ENCODE peak calls at places on chromosomes 1 and 21, in six cellular contexts. One of them, this sample, is unnamed.

GRCh38 chr1:246324711-246325110 is 182.4 kb downstream of the SMYD3 start:
- DNase-seq in AG04450: no peak
- DNase-seq in progenitor cell of endocrine pancreas: no peak
- DNase-seq in brain microvascular endothelial cell: peak
- DNase-seq in endothelial cell: no peak
- DNase-seq in astrocyte of the cerebellum: no peak
- DNase-seq in this sample: no peak

GRCh38 chr1:185798505-185798904 is 64.3 kb downstream of the HMCN1 start:
- DNase-seq in AG04450: no peak
- DNase-seq in progenitor cell of endocrine pancreas: no peak
- DNase-seq in brain microvascular endothelial cell: no peak
- DNase-seq in endothelial cell: no peak
- DNase-seq in astrocyte of the cerebellum: no peak
- DNase-seq in this sample: no peak

GRCh38 chr21:42845296-42845965 is 33.9 kb downstream of the WDR4 start:
- DNase-seq in AG04450: no peak
- DNase-seq in progenitor cell of endocrine pancreas: no peak
- DNase-seq in brain microvascular endothelial cell: no peak
- DNase-seq in endothelial cell: no peak
- DNase-seq in astrocyte of the cerebellum: peak
- DNase-seq in this sample: no peak

GRCh38 chr1:165365344-165365743 is 8.8 kb upstream of the LMX1A start:
- DNase-seq in AG04450: no peak
- DNase-seq in progenitor cell of endocrine pancreas: no peak
- DNase-seq in brain microvascular endothelial cell: no peak
- DNase-seq in endothelial cell: no peak
- DNase-seq in astrocyte of the cerebellum: no peak
- DNase-seq in this sample: no peak

GRCh38 chr1:208421511-208421910 is 177.3 kb upstream of the PLXNA2 start:
- DNase-seq in AG04450: no peak
- DNase-seq in progenitor cell of endocrine pancreas: no peak
- DNase-seq in brain microvascular endothelial cell: no peak
- DNase-seq in endothelial cell: no peak
- DNase-seq in astrocyte of the cerebellum: no peak
- DNase-seq in this sample: no peak

GRCh38 chr1:230120949-230121381 is 53.9 kb downstream of the GALNT2 start:
- DNase-seq in AG04450: no peak
- DNase-seq in progenitor cell of endocrine pancreas: no peak
- DNase-seq in brain microvascular endothelial cell: no peak
- DNase-seq in endothelial cell: peak
- DNase-seq in astrocyte of the cerebellum: no peak
- DNase-seq in this sample: no peak

GRCh38 chr1:242239394-242239793 is 240.5 kb upstream of the MAP1LC3C start:
- DNase-seq in AG04450: no peak
- DNase-seq in progenitor cell of endocrine pancreas: no peak
- DNase-seq in brain microvascular endothelial cell: no peak
- DNase-seq in endothelial cell: no peak
- DNase-seq in astrocyte of the cerebellum: no peak
- DNase-seq in this sample: no peak

GRCh38 chr1:110337704-110338199 is 1.4 kb upstream of the RBM15 start:
- DNase-seq in AG04450: no peak
- DNase-seq in progenitor cell of endocrine pancreas: peak
- DNase-seq in brain microvascular endothelial cell: no peak
- DNase-seq in endothelial cell: peak
- DNase-seq in astrocyte of the cerebellum: no peak
- DNase-seq in this sample: no peak

GRCh38 chr1:203159844-203160243 is 15.8 kb downstream of the MYBPH start:
- DNase-seq in AG04450: no peak
- DNase-seq in progenitor cell of endocrine pancreas: no peak
- DNase-seq in brain microvascular endothelial cell: no peak
- DNase-seq in endothelial cell: no peak
- DNase-seq in astrocyte of the cerebellum: no peak
- DNase-seq in this sample: no peak

GRCh38 chr1:92184632-92185031 is 33.1 kb upstream of the C1orf146 start:
- DNase-seq in AG04450: peak
- DNase-seq in progenitor cell of endocrine pancreas: no peak
- DNase-seq in brain microvascular endothelial cell: peak
- DNase-seq in endothelial cell: no peak
- DNase-seq in astrocyte of the cerebellum: peak
- DNase-seq in this sample: no peak

GRCh38 chr1:68758666-68759209 is 261.9 kb upstream of the DEPDC1 start:
- DNase-seq in AG04450: no peak
- DNase-seq in progenitor cell of endocrine pancreas: no peak
- DNase-seq in brain microvascular endothelial cell: no peak
- DNase-seq in endothelial cell: no peak
- DNase-seq in astrocyte of the cerebellum: no peak
- DNase-seq in this sample: no peak

GRCh38 chr1:115041654-115042053 is 12.0 kb downstream of the TSHB start:
- DNase-seq in AG04450: no peak
- DNase-seq in progenitor cell of endocrine pancreas: no peak
- DNase-seq in brain microvascular endothelial cell: no peak
- DNase-seq in endothelial cell: no peak
- DNase-seq in astrocyte of the cerebellum: no peak
- DNase-seq in this sample: no peak

GRCh38 chr1:58816747-58817221 is 32.9 kb upstream of the JUN start:
- DNase-seq in AG04450: no peak
- DNase-seq in progenitor cell of endocrine pancreas: no peak
- DNase-seq in brain microvascular endothelial cell: no peak
- DNase-seq in endothelial cell: no peak
- DNase-seq in astrocyte of the cerebellum: no peak
- DNase-seq in this sample: no peak

GRCh38 chr1:228190778-228191177 is 17.1 kb upstream of the OBSCN start:
- DNase-seq in AG04450: no peak
- DNase-seq in progenitor cell of endocrine pancreas: no peak
- DNase-seq in brain microvascular endothelial cell: no peak
- DNase-seq in endothelial cell: no peak
- DNase-seq in astrocyte of the cerebellum: no peak
- DNase-seq in this sample: no peak

GRCh38 chr1:228194436-228194835 is 13.4 kb upstream of the OBSCN start:
- DNase-seq in AG04450: no peak
- DNase-seq in progenitor cell of endocrine pancreas: no peak
- DNase-seq in brain microvascular endothelial cell: no peak
- DNase-seq in endothelial cell: no peak
- DNase-seq in astrocyte of the cerebellum: no peak
- DNase-seq in this sample: no peak

GRCh38 chr1:228194921-228195812 is 12.7 kb upstream of the OBSCN start:
- DNase-seq in AG04450: no peak
- DNase-seq in progenitor cell of endocrine pancreas: no peak
- DNase-seq in brain microvascular endothelial cell: no peak
- DNase-seq in endothelial cell: no peak
- DNase-seq in astrocyte of the cerebellum: no peak
- DNase-seq in this sample: no peak

GRCh38 chr1:228185641-228185965 is 20.0 kb downstream of the IBA57 start:
- DNase-seq in AG04450: no peak
- DNase-seq in progenitor cell of endocrine pancreas: no peak
- DNase-seq in brain microvascular endothelial cell: no peak
- DNase-seq in endothelial cell: no peak
- DNase-seq in astrocyte of the cerebellum: no peak
- DNase-seq in this sample: no peak

DNA sequence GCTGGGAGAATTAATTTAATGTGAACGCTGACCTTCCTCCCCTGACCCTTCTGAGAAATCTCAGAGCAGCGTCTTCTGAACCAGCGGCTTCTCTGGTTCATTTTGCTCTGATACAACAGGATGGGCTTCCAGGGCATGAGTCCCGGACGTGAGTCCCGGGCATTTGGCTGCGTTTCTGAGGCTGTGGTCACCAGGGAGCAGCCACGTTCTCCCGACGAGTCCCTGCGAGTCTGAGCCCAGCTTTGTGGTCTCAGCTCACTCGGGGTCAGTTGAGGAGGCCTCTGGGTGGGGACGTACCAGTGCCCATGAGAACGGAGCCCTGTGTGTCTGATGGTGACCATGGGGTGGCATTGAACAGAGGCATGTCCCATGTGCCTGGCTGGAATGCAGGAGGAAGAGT is 17.7 kb upstream of the OBSCN start:
- DNase-seq in AG04450: no peak
- DNase-seq in progenitor cell of endocrine pancreas: no peak
- DNase-seq in brain microvascular endothelial cell: no peak
- DNase-seq in endothelial cell: no peak
- DNase-seq in astrocyte of the cerebellum: no peak
- DNase-seq in this sample: no peak
- TF ChIP-seq CTCF in AG04450: no peak
- TF ChIP-seq CTCF in progenitor cell of endocrine pancreas: no peak
- TF ChIP-seq CTCF in brain microvascular endothelial cell: no peak
- TF ChIP-seq CTCF in endothelial cell: no peak
- TF ChIP-seq CTCF in astrocyte of the cerebellum: no peak
- TF ChIP-seq CTCF in this sample: no peak

GRCh38 chr1:18191037-18191867 is 83.7 kb downstream of the IGSF21 start:
- DNase-seq in AG04450: no peak
- DNase-seq in progenitor cell of endocrine pancreas: no peak
- DNase-seq in brain microvascular endothelial cell: no peak
- DNase-seq in endothelial cell: no peak
- DNase-seq in astrocyte of the cerebellum: no peak
- DNase-seq in this sample: no peak

GRCh38 chr1:18191868-18192155 is 84.2 kb downstream of the IGSF21 start:
- DNase-seq in AG04450: no peak
- DNase-seq in progenitor cell of endocrine pancreas: no peak
- DNase-seq in brain microvascular endothelial cell: no peak
- DNase-seq in endothelial cell: no peak
- DNase-seq in astrocyte of the cerebellum: no peak
- DNase-seq in this sample: no peak

GRCh38 chr1:18190598-18190997 is 83.0 kb downstream of the IGSF21 start:
- DNase-seq in AG04450: no peak
- DNase-seq in progenitor cell of endocrine pancreas: no peak
- DNase-seq in brain microvascular endothelial cell: no peak
- DNase-seq in endothelial cell: no peak
- DNase-seq in astrocyte of the cerebellum: no peak
- DNase-seq in this sample: no peak

GRCh38 chr1:18192182-18192581 is 84.6 kb downstream of the IGSF21 start:
- DNase-seq in AG04450: no peak
- DNase-seq in progenitor cell of endocrine pancreas: no peak
- DNase-seq in brain microvascular endothelial cell: no peak
- DNase-seq in endothelial cell: no peak
- DNase-seq in astrocyte of the cerebellum: no peak
- DNase-seq in this sample: no peak

GRCh38 chr1:18192974-18193373 is 85.4 kb downstream of the IGSF21 start:
- DNase-seq in AG04450: no peak
- DNase-seq in progenitor cell of endocrine pancreas: no peak
- DNase-seq in brain microvascular endothelial cell: no peak
- DNase-seq in endothelial cell: no peak
- DNase-seq in astrocyte of the cerebellum: no peak
- DNase-seq in this sample: no peak
- TF ChIP-seq CTCF in AG04450: no peak
- TF ChIP-seq CTCF in progenitor cell of endocrine pancreas: no peak
- TF ChIP-seq CTCF in brain microvascular endothelial cell: no peak
- TF ChIP-seq CTCF in endothelial cell: no peak
- TF ChIP-seq CTCF in astrocyte of the cerebellum: no peak
- TF ChIP-seq CTCF in this sample: no peak

DNA sequence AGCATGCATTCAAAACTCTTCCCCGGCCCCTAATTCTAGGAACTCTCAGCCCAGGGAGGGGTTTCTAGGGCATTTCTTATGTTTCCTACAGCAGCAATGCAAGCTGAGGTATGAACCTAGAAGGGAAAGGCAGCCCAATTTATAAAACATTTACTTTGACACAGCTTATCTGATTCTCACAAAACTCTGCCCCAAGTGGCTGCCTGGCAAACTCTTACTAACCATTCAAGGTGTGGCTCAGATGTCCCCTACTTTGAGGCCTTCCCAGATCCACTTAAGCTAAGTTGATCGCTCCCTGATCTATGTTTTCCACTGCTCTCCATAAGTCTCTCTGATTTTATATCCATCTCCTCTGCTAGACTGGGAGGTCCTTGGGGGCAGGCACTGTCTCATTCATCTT is 35.4 kb downstream of the AK2 start:
- DNase-seq in AG04450: no peak
- DNase-seq in progenitor cell of endocrine pancreas: no peak
- DNase-seq in brain microvascular endothelial cell: no peak
- DNase-seq in endothelial cell: no peak
- DNase-seq in astrocyte of the cerebellum: no peak
- DNase-seq in this sample: no peak
- TF ChIP-seq CTCF in AG04450: no peak
- TF ChIP-seq CTCF in progenitor cell of endocrine pancreas: peak
- TF ChIP-seq CTCF in brain microvascular endothelial cell: peak
- TF ChIP-seq CTCF in endothelial cell: no peak
- TF ChIP-seq CTCF in astrocyte of the cerebellum: peak
- TF ChIP-seq CTCF in this sample: peak

DNA sequence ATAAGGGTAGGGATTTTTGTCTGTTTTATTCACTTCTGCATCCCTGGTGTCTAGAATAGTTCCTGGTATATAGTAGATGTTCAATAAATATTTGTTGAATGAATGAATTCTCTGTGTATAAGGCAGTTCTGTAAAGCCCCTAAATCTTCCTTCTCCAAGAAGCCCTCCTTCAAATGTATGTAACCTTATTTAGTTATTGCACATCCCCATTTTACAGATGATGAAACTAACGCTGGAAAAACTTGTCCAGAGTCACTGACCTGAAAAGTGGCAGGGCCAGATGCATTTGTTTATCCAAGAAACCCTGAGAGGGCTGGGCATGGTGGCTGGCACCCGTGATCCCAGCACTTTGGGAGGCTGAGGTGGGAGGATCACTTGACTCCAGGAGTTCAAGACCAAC is 4.3 kb upstream of the LMNA start:
- DNase-seq in AG04450: no peak
- DNase-seq in progenitor cell of endocrine pancreas: no peak
- DNase-seq in brain microvascular endothelial cell: no peak
- DNase-seq in endothelial cell: no peak
- DNase-seq in astrocyte of the cerebellum: no peak
- DNase-seq in this sample: no peak
- TF ChIP-seq CTCF in AG04450: no peak
- TF ChIP-seq CTCF in progenitor cell of endocrine pancreas: no peak
- TF ChIP-seq CTCF in brain microvascular endothelial cell: no peak
- TF ChIP-seq CTCF in endothelial cell: no peak
- TF ChIP-seq CTCF in astrocyte of the cerebellum: no peak
- TF ChIP-seq CTCF in this sample: no peak

GRCh38 chr1:243409284-243409683 is 153.4 kb downstream of the SDCCAG8 start:
- DNase-seq in AG04450: no peak
- DNase-seq in progenitor cell of endocrine pancreas: no peak
- DNase-seq in brain microvascular endothelial cell: no peak
- DNase-seq in endothelial cell: no peak
- DNase-seq in astrocyte of the cerebellum: no peak
- DNase-seq in this sample: no peak
- TF ChIP-seq CTCF in AG04450: no peak
- TF ChIP-seq CTCF in progenitor cell of endocrine pancreas: no peak
- TF ChIP-seq CTCF in brain microvascular endothelial cell: peak
- TF ChIP-seq CTCF in endothelial cell: no peak
- TF ChIP-seq CTCF in astrocyte of the cerebellum: no peak
- TF ChIP-seq CTCF in this sample: no peak

DNA sequence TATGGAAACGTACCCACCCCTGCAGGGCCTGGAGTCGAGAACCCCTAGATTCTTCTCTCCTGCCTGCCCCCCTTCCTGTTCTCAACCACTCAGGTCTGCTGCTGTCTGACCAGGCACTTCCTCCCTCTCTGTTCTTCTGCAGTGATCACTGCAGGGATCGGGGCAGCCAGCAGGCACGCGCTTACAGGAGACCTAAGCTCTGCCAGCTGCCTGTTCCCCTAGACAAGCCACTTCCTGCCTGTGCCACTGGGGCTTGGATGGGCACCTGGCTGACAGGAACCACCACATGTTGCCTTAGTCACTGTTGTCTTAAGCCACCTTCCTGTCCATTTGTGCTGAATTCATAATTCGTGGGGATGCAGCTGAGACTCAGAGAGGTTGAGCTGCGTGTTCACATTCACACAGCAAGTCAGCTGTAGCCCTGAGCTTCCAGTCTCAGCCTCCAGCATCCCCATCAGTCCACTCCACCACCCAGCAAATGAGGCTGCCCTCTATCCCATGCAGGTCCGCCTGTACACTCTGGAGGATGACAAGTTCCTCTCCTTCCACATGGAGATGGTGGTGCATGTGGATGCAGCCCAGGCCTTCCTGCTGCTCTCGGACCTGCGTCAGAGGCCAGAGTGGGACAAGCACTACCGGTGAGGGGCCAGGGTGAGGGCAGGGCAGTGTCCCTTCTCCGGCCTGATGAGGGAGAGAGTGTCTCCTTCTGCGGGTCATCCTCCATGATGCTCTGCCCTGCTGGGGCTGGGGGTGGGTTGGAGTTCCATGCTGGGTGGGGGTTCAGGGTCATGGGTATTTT is 18.6 kb downstream of the FAM151A start:
- DNase-seq in AG04450: no peak
- DNase-seq in progenitor cell of endocrine pancreas: no peak
- DNase-seq in brain microvascular endothelial cell: no peak
- DNase-seq in endothelial cell: no peak
- DNase-seq in astrocyte of the cerebellum: no peak
- DNase-seq in this sample: no peak
- TF ChIP-seq CTCF in AG04450: no peak
- TF ChIP-seq CTCF in progenitor cell of endocrine pancreas: no peak
- TF ChIP-seq CTCF in brain microvascular endothelial cell: no peak
- TF ChIP-seq CTCF in endothelial cell: no peak
- TF ChIP-seq CTCF in astrocyte of the cerebellum: no peak
- TF ChIP-seq CTCF in this sample: no peak

This sample was measured in HFF-Myc.